ENCODE peak calls at places on chromosomes 11 and 22, in four cellular contexts. R is K562, K is IMR-90, M is GM12878. F is an unnamed sample.

GRCh38 chr22:29270475-29271271 is 2.6 kb downstream of the EWSR1 start:
- DNase-seq in R (no peak), K (peak; percentile 58), M (no peak), F (peak; percentile 57)

GRCh38 chr11:68551223-68551622 is 90.7 kb downstream of the PPP6R3 start:
- DNase-seq in R (no peak), K (no peak), M (no peak), F (no peak)

GRCh38 chr11:16607675-16608644 is 130.5 kb upstream of the C11orf58 start:
- DNase-seq in R (peak; percentile 52), K (peak; percentile 89), M (no peak), F (peak; percentile 21)

GRCh38 chr22:22863001-22863400 is 24.6 kb upstream of the IGLL5 start:
- DNase-seq in R (no peak), K (no peak), M (no peak), F (no peak)

GRCh38 chr22:44311855-44312170 is 938 bp downstream of the SHISAL1 start:
- DNase-seq in R (no peak), K (peak; percentile 73), M (no peak), F (peak; percentile 7)

GRCh38 chr11:23021287-23021863 is 161.1 kb upstream of the CCDC179 start:
- DNase-seq in R (peak; percentile 32), K (peak; percentile 51), M (no peak), F (peak; percentile 33)

GRCh38 chr11:134555510-134555909 is 143.5 kb upstream of the B3GAT1 start:
- DNase-seq in R (no peak), K (no peak), M (no peak), F (no peak)

GRCh38 chr11:68977781-68978625 is 2.8 kb downstream of the MRGPRD start:
- DNase-seq in R (no peak), K (no peak), M (no peak), F (no peak)

GRCh38 chr22:49561338-49561737 is 266.3 kb downstream of the BRD1 start:
- DNase-seq in R (no peak), K (no peak), M (no peak), F (no peak)

GRCh38 chr11:105022998-105023397 is at the start of gene CASP5:
- DNase-seq in R (no peak), K (no peak), M (no peak), F (no peak)

GRCh38 chr22:26893711-26894110 is 236.3 kb downstream of the MIAT start:
- DNase-seq in R (no peak), K (no peak), M (no peak), F (no peak)

GRCh38 chr11:108589136-108589535 is 4.4 kb downstream of the EXPH5 start:
- DNase-seq in R (no peak), K (no peak), M (no peak), F (no peak)

GRCh38 chr11:93089474-93090102 is 108.2 kb downstream of the SLC36A4 start:
- DNase-seq in R (no peak), K (peak; percentile 62), M (no peak), F (peak; percentile 50)

GRCh38 chr22:32063701-32064100 is 20.6 kb downstream of the SLC5A1 start:
- DNase-seq in R (no peak), K (no peak), M (no peak), F (no peak)

GRCh38 chr22:45925811-45926351 is 51.1 kb downstream of the WNT7B start:
- DNase-seq in R (no peak), K (no peak), M (no peak), F (no peak)

GRCh38 chr11:2581151-2581930 is 118.5 kb downstream of the KCNQ1OT1 start:
- DNase-seq in R (no peak), K (no peak), M (no peak), F (no peak)

GRCh38 chr11:118006153-118006534 is 19.9 kb downstream of the IL10RA start:
- DNase-seq in R (no peak), K (no peak), M (no peak), F (no peak)
- TF ChIP-seq FOS in R (no peak), K (no peak), M (no peak), F (no peak)

GRCh38 chr22:38982008-38982927 is at the start of gene APOBEC3B:
- DNase-seq in R (peak; percentile 77), K (peak; percentile 95), M (peak; percentile 85), F (peak; percentile 79)

GRCh38 chr22:38984224-38984623 is 2.1 kb downstream of the APOBEC3B start:
- DNase-seq in R (no peak), K (no peak), M (no peak), F (no peak)

GRCh38 chr22:38986629-38987028 is 4.5 kb downstream of the APOBEC3B start:
- DNase-seq in R (no peak), K (no peak), M (no peak), F (no peak)

GRCh38 chr22:38981659-38982007 is 514 bp upstream of the APOBEC3B start:
- DNase-seq in R (no peak), K (no peak), M (no peak), F (no peak)

GRCh38 chr22:38981005-38981658 is 1.0 kb upstream of the APOBEC3B start:
- DNase-seq in R (peak; percentile 61), K (peak; percentile 31), M (no peak), F (no peak)
- TF ChIP-seq FOS in R (no peak), K (no peak), M (no peak), F (no peak)

GRCh38 chr22:27994481-27995331 is 75.7 kb upstream of the PITPNB start:
- DNase-seq in R (no peak), K (no peak), M (no peak), F (no peak)

GRCh38 chr22:27995801-27996528 is 76.9 kb upstream of the PITPNB start:
- DNase-seq in R (no peak), K (no peak), M (no peak), F (no peak)

GRCh38 chr22:27997538-27997937 is 78.5 kb upstream of the PITPNB start:
- DNase-seq in R (no peak), K (peak; percentile 25), M (no peak), F (no peak)

GRCh38 chr22:27996981-27997380 is 77.9 kb upstream of the PITPNB start:
- DNase-seq in R (no peak), K (no peak), M (no peak), F (no peak)

GRCh38 chr22:27996529-27996925 is 77.5 kb upstream of the PITPNB start:
- DNase-seq in R (no peak), K (no peak), M (no peak), F (no peak)
- TF ChIP-seq FOS in R (no peak), K (no peak), M (no peak), F (no peak)

DNA sequence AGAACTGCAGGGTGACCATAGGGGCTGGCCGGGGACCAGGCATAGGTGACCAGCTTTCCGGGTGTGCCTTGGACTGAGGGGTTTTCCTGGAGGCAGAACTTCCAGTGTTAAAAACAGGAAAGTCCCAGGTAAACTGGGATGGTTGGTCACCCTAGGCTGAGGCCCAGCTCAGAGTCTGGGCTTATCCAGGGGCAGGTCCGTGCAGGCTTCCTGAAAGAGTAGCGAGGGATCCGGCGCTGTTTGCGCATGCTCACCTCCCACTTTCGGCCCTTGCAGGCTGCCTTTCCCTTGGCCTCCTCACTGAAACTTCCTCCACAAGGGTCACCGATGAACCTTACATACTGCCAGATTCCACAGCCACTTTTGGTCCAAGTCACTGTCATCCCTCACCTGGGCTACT is 119.8 kb upstream of the PLET1 start:
- DNase-seq in R (no peak), K (no peak), M (no peak), F (no peak)
- TF ChIP-seq FOS in R (no peak), K (no peak), M (no peak), F (no peak)

GRCh38 chr11:18522388-18522787 is 4.4 kb downstream of the TSG101 start:
- DNase-seq in R (no peak), K (no peak), M (no peak), F (no peak)
- TF ChIP-seq FOS in R (no peak), K (no peak), M (no peak), F (no peak)

GRCh38 chr11:18204220-18204619 is 31.6 kb downstream of the MRGPRX4 start:
- DNase-seq in R (no peak), K (no peak), M (no peak), F (no peak)

GRCh38 chr11:18209058-18209457 is 27.5 kb downstream of the SAA4 start:
- DNase-seq in R (no peak), K (no peak), M (no peak), F (no peak)

GRCh38 chr11:18204771-18205170 is 31.8 kb downstream of the SAA4 start:
- DNase-seq in R (no peak), K (no peak), M (no peak), F (no peak)

GRCh38 chr11:18203723-18204122 is 31.1 kb downstream of the MRGPRX4 start:
- DNase-seq in R (peak; percentile 26), K (peak; percentile 14), M (no peak), F (peak; percentile 5)
- TF ChIP-seq FOS in R (no peak), K (no peak), M (no peak), F (no peak)

DNA sequence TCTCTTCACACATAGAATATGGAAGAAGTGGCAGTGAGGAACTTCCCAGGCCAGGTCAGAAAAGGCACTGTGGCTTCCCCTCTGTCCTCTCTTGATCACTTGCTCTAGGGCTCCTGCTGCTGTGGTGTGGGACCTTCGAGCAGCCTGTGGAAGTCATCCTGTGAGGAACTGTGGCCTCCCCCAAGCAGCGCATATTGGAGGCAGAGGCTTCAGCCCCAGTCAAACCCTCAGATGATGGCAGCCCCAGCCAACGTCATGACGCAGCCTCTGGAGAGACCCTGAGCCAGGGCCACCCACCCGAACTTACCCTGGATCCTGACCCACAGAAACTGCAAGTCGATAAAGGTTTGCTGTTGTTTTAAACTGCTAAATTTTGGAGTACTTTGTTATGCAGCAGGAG is 444.9 kb downstream of the TBC1D22A start:
- DNase-seq in R (no peak), K (no peak), M (no peak), F (no peak)
- TF ChIP-seq FOS in R (no peak), K (no peak), M (no peak), F (no peak)

DNA sequence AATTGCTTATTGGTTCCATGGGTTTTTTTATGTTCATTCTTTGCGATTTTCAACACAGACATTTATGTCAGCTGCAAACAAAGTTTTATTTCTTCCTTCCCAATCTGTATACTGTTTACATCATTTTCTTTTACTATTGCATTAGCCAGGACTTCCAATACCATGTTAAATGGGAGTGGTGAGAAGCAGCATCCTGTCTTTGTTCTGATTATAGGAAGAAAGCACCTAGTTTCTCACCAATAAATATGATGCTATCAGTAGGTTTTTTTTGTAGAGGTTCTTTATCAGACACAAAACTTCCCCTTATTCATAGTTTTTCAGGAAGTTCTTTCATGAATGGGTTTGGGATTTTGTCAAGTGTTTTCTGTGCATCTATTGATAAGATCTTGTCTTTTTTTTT is 28.0 kb upstream of the OR8B8 start:
- DNase-seq in R (no peak), K (no peak), M (no peak), F (no peak)
- TF ChIP-seq FOS in R (no peak), K (no peak), M (no peak), F (no peak)

GRCh38 chr11:76770642-76771445 is 12.3 kb upstream of the TSKU start:
- DNase-seq in R (no peak), K (peak; percentile 99), M (no peak), F (no peak)
- TF ChIP-seq FOS in R (no peak), K (peak; percentile 91), M (no peak), F (no peak)

GRCh38 chr11:42524534-42525227 is 787.1 kb upstream of the API5 start:
- DNase-seq in R (peak; percentile 10), K (no peak), M (peak; percentile 5), F (peak; percentile 72)
- TF ChIP-seq FOS in R (no peak), K (no peak), M (no peak), F (no peak)

F was measured in endothelial cell of umbilical vein.